ENCODE peak calls at places on chromosomes 16 and 17, in six cellular contexts. H is lower leg skin; X is iris pigment epithelial cell; P is stimulated activated CD4-positive, alpha-beta T cell treated with anti-CD3 and anti-CD28 coated beads, Interleukin-1b, Interleukin-23, amount 100 ng/mL, for 24 hours; W is ACHN; B is activated CD4-positive, alpha-beta T cell treated with anti-CD3 and anti-CD28 coated beads for 24 hours. C is an unnamed sample.

GRCh38 chr17:80177986-80178590 is 8.3 kb downstream of the CARD14 start:
- DNase-seq in P (no peak), B (no peak), W (no peak), H (no peak), X (peak), C (no peak)

GRCh38 chr17:47837401-47838039 is 3.6 kb downstream of the SCRN2 start:
- DNase-seq in H (no peak), B (no peak), X (no peak), P (no peak), W (no peak), C (no peak)

GRCh38 chr16:10992112-10992511 is 47.7 kb downstream of the CLEC16A start:
- DNase-seq in P (no peak), H (no peak), W (peak), X (peak), B (no peak), C (no peak)

GRCh38 chr17:66146394-66146793 is 45.5 kb downstream of the CEP112 start:
- DNase-seq in H (no peak), X (no peak), B (no peak), W (no peak), P (no peak), C (no peak)

GRCh38 chr17:37485938-37486570 is 3.6 kb upstream of the DUSP14 start:
- DNase-seq in B (no peak), X (no peak), H (no peak), P (no peak), W (no peak), C (no peak)

GRCh38 chr16:84950906-84951305 is 60.4 kb downstream of the ZDHHC7 start:
- DNase-seq in W (peak), H (no peak), B (peak), P (no peak), X (no peak), C (no peak)

GRCh38 chr17:58918072-58918471 is 162.4 kb downstream of the PPM1E start:
- DNase-seq in W (no peak), H (no peak), P (no peak), B (no peak), X (no peak), C (no peak)

GRCh38 chr17:64653985-64654355 is 8.1 kb downstream of the SMURF2 start:
- DNase-seq in W (no peak), H (no peak), X (no peak), B (no peak), P (no peak), C (no peak)

GRCh38 chr17:34255841-34256240 is 756 bp downstream of the CCL2 start:
- DNase-seq in B (no peak), X (no peak), W (no peak), P (no peak), H (no peak), C (no peak)

GRCh38 chr16:67653131-67654068 is 6.7 kb downstream of the ACD start:
- DNase-seq in P (no peak), X (no peak), B (no peak), W (peak), H (no peak), C (no peak)

GRCh38 chr16:49183911-49184310 is 97.7 kb downstream of the CBLN1 start:
- DNase-seq in P (no peak), H (no peak), B (no peak), W (peak), X (no peak), C (no peak)

GRCh38 chr17:17269926-17270773 is 10.9 kb downstream of the COPS3 start:
- DNase-seq in P (no peak), W (peak), X (no peak), B (no peak), H (no peak), C (no peak)

GRCh38 chr16:57299009-57299718 is 14.7 kb upstream of the PLLP start:
- DNase-seq in W (peak), P (no peak), H (peak), B (peak), X (peak), C (no peak)

GRCh38 chr17:57663326-57664070 is 81.6 kb downstream of the CCDC182 start:
- DNase-seq in P (no peak), X (no peak), W (no peak), B (no peak), H (no peak), C (no peak)

GRCh38 chr17:50183439-50184001 is 17.7 kb downstream of the SGCA start:
- DNase-seq in P (no peak), X (no peak), H (no peak), B (no peak), W (no peak), C (no peak)

GRCh38 chr17:78958556-78959191 is 21.0 kb downstream of the LGALS3BP start:
- DNase-seq in X (peak), B (no peak), H (no peak), W (no peak), P (no peak), C (no peak)

GRCh38 chr16:81214745-81215166 is 23.7 kb upstream of the BCO1 start:
- DNase-seq in B (no peak), X (peak), W (peak), P (no peak), H (no peak), C (no peak)

GRCh38 chr16:47887496-47887895 is 268.3 kb downstream of the ABCC12 start:
- DNase-seq in B (no peak), X (peak), H (no peak), W (peak), P (no peak), C (no peak)

GRCh38 chr17:42121066-42121769 is at the start of gene KAT2A:
- DNase-seq in W (peak), X (peak), P (no peak), B (peak), H (peak), C (peak)

GRCh38 chr17:7912927-7913524 is 3.1 kb downstream of the RNF227 start:
- DNase-seq in X (peak), B (no peak), P (no peak), W (peak), H (peak), C (no peak)

GRCh38 chr16:51982715-51983680 is 563.9 kb downstream of the TOX3 start:
- DNase-seq in W (peak), B (no peak), X (peak), H (no peak), P (no peak), C (no peak)

GRCh38 chr16:35598696-35599332 is 2139.4 kb downstream of the TP53TG3F start:
- DNase-seq in X (no peak), W (peak), B (no peak), P (no peak), H (no peak), C (no peak)

GRCh38 chr17:45147102-45147580 is 1.1 kb upstream of the HEXIM1 start:
- DNase-seq in X (no peak), P (no peak), H (no peak), B (no peak), W (peak), C (no peak)